ENCODE peak calls at places on chromosome 3, in six cellular contexts. U is SK-N-SH, Z is AG10803, N is astrocyte of the spinal cord, W is ovary, F is epithelial cell of proximal tubule. O is an unnamed sample.

GRCh38 chr3:46867550-46867898 is 4.3 kb upstream of the MYL3 start:
- DNase-seq in U (no peak), Z (peak; percentile 56), N (no peak), W (peak; percentile 92), F (no peak), O (peak; percentile 63)

GRCh38 chr3:50208677-50209344 is 3.7 kb downstream of the SLC38A3 start:
- DNase-seq in U (no peak), Z (no peak), N (no peak), W (peak; percentile 63), F (no peak), O (no peak)

GRCh38 chr3:27714692-27715453 is 7.2 kb downstream of the EOMES start:
- DNase-seq in U (no peak), Z (no peak), N (no peak), W (no peak), F (no peak), O (no peak)

GRCh38 chr3:12870942-12871341 is 29.6 kb upstream of the RPL32 start:
- DNase-seq in U (no peak), Z (peak; percentile 65), N (no peak), W (no peak), F (no peak), O (no peak)

GRCh38 chr3:155737844-155738460 is 6.9 kb downstream of the PLCH1 start:
- DNase-seq in U (no peak), Z (no peak), N (no peak), W (no peak), F (peak; percentile 88), O (no peak)

GRCh38 chr3:70885636-70886035 is 573.2 kb upstream of the MDFIC2 start:
- DNase-seq in U (no peak), Z (no peak), N (no peak), W (no peak), F (no peak), O (no peak)

GRCh38 chr3:127720985-127721384 is 48.2 kb downstream of the ABTB1 start:
- DNase-seq in U (no peak), Z (no peak), N (no peak), W (no peak), F (no peak), O (no peak)

GRCh38 chr3:197595470-197596185 is 39.9 kb upstream of the BDH1 start:
- DNase-seq in U (no peak), Z (no peak), N (no peak), W (no peak), F (no peak), O (no peak)

GRCh38 chr3:53196575-53197407 is 35.8 kb downstream of the PRKCD start:
- DNase-seq in U (peak; percentile 20), Z (peak; percentile 49), N (peak; percentile 66), W (no peak), F (no peak), O (peak; percentile 69)

GRCh38 chr3:159929181-159929893 is 59.3 kb upstream of the IL12A start:
- DNase-seq in U (no peak), Z (peak; percentile 81), N (peak; percentile 90), W (no peak), F (no peak), O (peak; percentile 61)

GRCh38 chr3:172517859-172518466 is 5.3 kb downstream of the TNFSF10 start:
- DNase-seq in U (no peak), Z (peak; percentile 32), N (no peak), W (no peak), F (no peak), O (no peak)

GRCh38 chr3:144942093-144942492 is 970.5 kb downstream of the DIPK2A start:
- DNase-seq in U (no peak), Z (no peak), N (no peak), W (no peak), F (no peak), O (peak; percentile 5)

GRCh38 chr3:4196748-4197147 is 106.4 kb upstream of the SETMAR start:
- DNase-seq in U (no peak), Z (no peak), N (no peak), W (no peak), F (no peak), O (no peak)

GRCh38 chr3:46931631-46932441 is 44.7 kb downstream of the CCDC12 start:
- DNase-seq in U (peak; percentile 43), Z (peak; percentile 21), N (peak; percentile 30), W (peak; percentile 58), F (no peak), O (peak; percentile 38)

GRCh38 chr3:26347150-26347549 is 275.4 kb upstream of the LRRC3B start:
- DNase-seq in U (no peak), Z (no peak), N (no peak), W (no peak), F (no peak), O (no peak)

GRCh38 chr3:149860881-149861280 is 47.9 kb downstream of the RNF13 start:
- DNase-seq in U (no peak), Z (no peak), N (no peak), W (no peak), F (no peak), O (no peak)

GRCh38 chr3:11220230-11220629 is 52.0 kb upstream of the ATG7 start:
- DNase-seq in U (no peak), Z (no peak), N (no peak), W (no peak), F (no peak), O (no peak)

GRCh38 chr3:50608278-50608677 is 3.3 kb downstream of the CISH start:
- DNase-seq in U (no peak), Z (no peak), N (no peak), W (no peak), F (no peak), O (no peak)

GRCh38 chr3:127077068-127077467 is 94.2 kb downstream of the PLXNA1 start:
- DNase-seq in U (no peak), Z (no peak), N (no peak), W (no peak), F (no peak), O (no peak)

GRCh38 chr3:123406598-123406997 is 42.3 kb downstream of the ADCY5 start:
- DNase-seq in U (no peak), Z (no peak), N (no peak), W (peak; percentile 59), F (no peak), O (no peak)

GRCh38 chr3:146277953-146278631 is 27.2 kb upstream of the PLSCR4 start:
- DNase-seq in U (no peak), Z (peak; percentile 98), N (peak; percentile 90), W (no peak), F (no peak), O (peak; percentile 98)

GRCh38 chr3:15206662-15207576 is 873 bp downstream of the CAPN7 start:
- DNase-seq in U (peak; percentile 30), Z (peak; percentile 35), N (peak; percentile 46), W (no peak), F (peak; percentile 25), O (peak; percentile 36)

GRCh38 chr3:183244219-183244618 is 8.8 kb upstream of the B3GNT5 start:
- DNase-seq in U (no peak), Z (no peak), N (no peak), W (no peak), F (no peak), O (peak; percentile 77)

GRCh38 chr3:14152233-14152962 is 26.0 kb downstream of the XPC start:
- DNase-seq in U (no peak), Z (no peak), N (no peak), W (no peak), F (no peak), O (no peak)
- TF ChIP-seq CTCF in U (peak; percentile 46), Z (peak; percentile 28), N (peak; percentile 41), W (no peak), F (peak; percentile 35), O (peak; percentile 25)

GRCh38 chr3:194206375-194206774 is 70.4 kb downstream of the HES1 start:
- DNase-seq in U (no peak), Z (peak; percentile 15), N (peak; percentile 8), W (peak; percentile 51), F (no peak), O (peak; percentile 28)

GRCh38 chr3:194203482-194204035 is 67.6 kb downstream of the HES1 start:
- DNase-seq in U (no peak), Z (no peak), N (no peak), W (no peak), F (no peak), O (no peak)

GRCh38 chr3:194205675-194206133 is 69.8 kb downstream of the HES1 start:
- DNase-seq in U (peak; percentile 76), Z (no peak), N (peak; percentile 21), W (no peak), F (no peak), O (no peak)

GRCh38 chr3:194204036-194204792 is 68.3 kb downstream of the HES1 start:
- DNase-seq in U (no peak), Z (no peak), N (no peak), W (peak; percentile 43), F (no peak), O (no peak)

DNA sequence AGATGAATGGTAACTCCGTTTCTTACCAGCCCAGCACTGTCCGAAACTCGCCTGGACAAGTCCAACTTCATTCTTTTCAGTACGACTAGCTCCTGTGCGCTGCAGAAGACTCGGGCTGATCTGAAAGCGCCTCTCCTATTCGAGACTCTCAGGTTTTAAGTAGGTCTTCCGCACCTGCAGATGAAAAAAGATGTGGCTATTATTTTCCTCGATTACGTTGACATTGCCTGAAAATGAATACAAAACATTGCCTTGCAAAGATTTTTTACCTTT is 68.8 kb downstream of the HES1 start:
- DNase-seq in U (no peak), Z (no peak), N (no peak), W (no peak), F (no peak), O (no peak)
- H3K4me3 ChIP-seq in U (no peak overlapping the region), Z (no peak overlapping the region), N (no peak overlapping the region), W (no peak overlapping the region), F (no peak overlapping the region), O (no peak overlapping the region)

GRCh38 chr3:58659051-58659675 is 7.4 kb downstream of the FAM3D start:
- DNase-seq in U (peak; percentile 36), Z (peak; percentile 42), N (peak; percentile 22), W (no peak), F (no peak), O (peak; percentile 73)

GRCh38 chr3:58656631-58657030 is 9.9 kb downstream of the FAM3D start:
- DNase-seq in U (no peak), Z (no peak), N (no peak), W (no peak), F (no peak), O (no peak)

GRCh38 chr3:58657036-58657435 is 9.5 kb downstream of the FAM3D start:
- DNase-seq in U (no peak), Z (no peak), N (no peak), W (no peak), F (no peak), O (no peak)

GRCh38 chr3:58658508-58658907 is 8.1 kb downstream of the FAM3D start:
- DNase-seq in U (no peak), Z (no peak), N (no peak), W (no peak), F (no peak), O (no peak)

DNA sequence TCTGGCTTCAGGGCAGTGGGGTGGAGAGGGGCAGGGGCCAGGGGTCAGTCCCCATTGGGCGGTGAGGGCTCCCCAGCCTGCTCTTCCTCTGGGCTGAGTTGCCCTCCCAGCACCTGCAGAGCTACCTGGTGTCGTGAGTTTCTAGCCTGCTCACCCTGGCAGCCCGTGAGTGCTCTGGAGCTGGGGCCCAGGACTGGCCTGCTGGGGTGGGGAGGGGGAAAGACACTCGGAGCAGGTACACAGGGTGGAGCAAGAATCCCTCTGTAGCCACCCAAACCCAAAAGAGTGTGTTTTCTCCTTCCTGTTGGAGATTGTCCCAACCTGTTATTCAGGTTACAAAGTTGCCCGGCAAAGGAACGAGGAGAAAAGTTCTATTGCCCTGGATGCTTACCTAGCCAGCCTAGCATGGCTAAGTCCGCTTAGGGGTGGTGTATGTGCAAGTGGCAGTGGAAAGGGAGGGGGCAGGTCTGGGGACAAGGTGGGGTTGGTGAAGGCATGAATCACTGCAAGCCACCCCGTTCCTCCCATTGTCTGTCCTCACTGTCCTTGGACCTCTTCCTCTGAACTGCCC is 8.9 kb downstream of the FAM3D start:
- DNase-seq in U (no peak), Z (no peak), N (no peak), W (no peak), F (no peak), O (no peak)
- TF ChIP-seq CTCF in U (no peak), Z (no peak), N (no peak), W (no peak), F (no peak), O (no peak)

GRCh38 chr3:113839551-113839950 is 963 bp downstream of the GRAMD1C start:
- DNase-seq in U (no peak), Z (no peak), N (no peak), W (no peak), F (no peak), O (no peak)
- H3K4me3 ChIP-seq in U (peak overlapping the region; percentile 81), Z (peak overlapping the region; percentile 70), N (peak overlapping the region; percentile 78), W (no peak overlapping the region), F (peak overlapping the region; percentile 91), O (peak overlapping the region; percentile 82)